ENCODE peak calls at places on chromosomes 6 and 20, in nine cellular contexts. E, A, M, L, B, I, Q, Y and G are unnamed samples.

GRCh38 chr6:144219056-144219685 is 66.0 kb upstream of the UTRN start:
- DNase-seq in E (peak), A (no peak), M (no peak), L (no peak), B (peak), I (peak), Q (no peak), Y (peak), G (no peak)

GRCh38 chr6:167644404-167645132 is 182.1 kb upstream of the AFDN start:
- DNase-seq in E (no peak), A (no peak), M (no peak), L (no peak), B (no peak), I (no peak), Q (no peak), Y (no peak), G (no peak)

GRCh38 chr6:15526129-15526764 is 136.6 kb downstream of the DTNBP1 start:
- DNase-seq in E (no peak), A (no peak), M (no peak), L (no peak), B (no peak), I (no peak), Q (no peak), Y (no peak), G (no peak)

GRCh38 chr6:16681260-16681873 is 79.9 kb downstream of the ATXN1 start:
- DNase-seq in E (no peak), A (no peak), M (no peak), L (no peak), B (peak), I (no peak), Q (no peak), Y (no peak), G (peak)

GRCh38 chr20:48897298-48898044 is 24.0 kb upstream of the ARFGEF2 start:
- DNase-seq in E (no peak), A (no peak), M (no peak), L (no peak), B (peak), I (no peak), Q (no peak), Y (no peak), G (no peak)

GRCh38 chr20:59141818-59142581 is 21.6 kb upstream of the ZNF831 start:
- DNase-seq in E (no peak), A (no peak), M (no peak), L (peak), B (no peak), I (no peak), Q (no peak), Y (no peak), G (peak)

GRCh38 chr6:48200874-48201273 is 89.9 kb upstream of the PTCHD4 start:
- DNase-seq in E (no peak), A (no peak), M (no peak), L (no peak), B (peak), I (no peak), Q (no peak), Y (no peak), G (no peak)

GRCh38 chr6:31379850-31380249 is 22.9 kb upstream of the HLA-B start:
- DNase-seq in E (no peak), A (no peak), M (no peak), L (no peak), B (no peak), I (no peak), Q (no peak), Y (no peak), G (no peak)

GRCh38 chr6:1231941-1232340 is 80.0 kb upstream of the FOXQ1 start:
- DNase-seq in E (no peak), A (no peak), M (no peak), L (no peak), B (no peak), I (no peak), Q (no peak), Y (no peak), G (no peak)

GRCh38 chr6:147053311-147053921 is 150.8 kb upstream of the STXBP5 start:
- DNase-seq in E (no peak), A (no peak), M (no peak), L (no peak), B (no peak), I (peak), Q (no peak), Y (no peak), G (peak)

GRCh38 chr6:5781966-5782556 is 224.7 kb downstream of the NRN1 start:
- DNase-seq in E (no peak), A (no peak), M (no peak), L (no peak), B (no peak), I (no peak), Q (no peak), Y (no peak), G (peak)

GRCh38 chr6:130961148-130961547 is 101.9 kb downstream of the EPB41L2 start:
- DNase-seq in E (no peak), A (no peak), M (no peak), L (no peak), B (no peak), I (no peak), Q (no peak), Y (no peak), G (no peak)

GRCh38 chr6:44642345-44642744 is 254.8 kb downstream of the CDC5L start:
- DNase-seq in E (no peak), A (no peak), M (no peak), L (no peak), B (no peak), I (no peak), Q (no peak), Y (no peak), G (no peak)